ENCODE peak calls at places on chromosome 10, in seven cellular contexts. One of them, this sample, is unnamed.

GRCh38 chr10:114525368-114525949 is 121.2 kb upstream of the AFAP1L2 start:
- DNase-seq in heart left ventricle: no peak
- DNase-seq in CD4-positive, CD25-positive, alpha-beta regulatory T cell: no peak
- DNase-seq in small intestine: no peak
- DNase-seq in upper lobe of right lung: no peak
- DNase-seq in transverse colon: no peak
- DNase-seq in RWPE1: peak; percentile 59
- DNase-seq in this sample: no peak

GRCh38 chr10:103723557-103723956 is 131.8 kb downstream of the SH3PXD2A start:
- DNase-seq in heart left ventricle: no peak
- DNase-seq in CD4-positive, CD25-positive, alpha-beta regulatory T cell: no peak
- DNase-seq in small intestine: no peak
- DNase-seq in upper lobe of right lung: no peak
- DNase-seq in transverse colon: no peak
- DNase-seq in RWPE1: no peak
- DNase-seq in this sample: no peak

GRCh38 chr10:55351431-55351830 is 550.4 kb upstream of the PCDH15 start:
- DNase-seq in heart left ventricle: no peak
- DNase-seq in CD4-positive, CD25-positive, alpha-beta regulatory T cell: no peak
- DNase-seq in small intestine: no peak
- DNase-seq in upper lobe of right lung: no peak
- DNase-seq in transverse colon: no peak
- DNase-seq in RWPE1: no peak
- DNase-seq in this sample: no peak

GRCh38 chr10:103905441-103905840 is 12.5 kb downstream of the STN1 start:
- DNase-seq in heart left ventricle: no peak
- DNase-seq in CD4-positive, CD25-positive, alpha-beta regulatory T cell: no peak
- DNase-seq in small intestine: peak; percentile 37
- DNase-seq in upper lobe of right lung: no peak
- DNase-seq in transverse colon: no peak
- DNase-seq in RWPE1: no peak
- DNase-seq in this sample: no peak

GRCh38 chr10:58963101-58963534 is 213.3 kb upstream of the PHYHIPL start:
- DNase-seq in heart left ventricle: no peak
- DNase-seq in CD4-positive, CD25-positive, alpha-beta regulatory T cell: no peak
- DNase-seq in small intestine: no peak
- DNase-seq in upper lobe of right lung: no peak
- DNase-seq in transverse colon: no peak
- DNase-seq in RWPE1: no peak
- DNase-seq in this sample: no peak

GRCh38 chr10:96512997-96513685 is 585 bp downstream of the TLL2 start:
- DNase-seq in heart left ventricle: peak; percentile 18
- DNase-seq in CD4-positive, CD25-positive, alpha-beta regulatory T cell: no peak
- DNase-seq in small intestine: peak; percentile 7
- DNase-seq in upper lobe of right lung: no peak
- DNase-seq in transverse colon: no peak
- DNase-seq in RWPE1: no peak
- DNase-seq in this sample: no peak

GRCh38 chr10:132885451-132886210 is 56.7 kb downstream of the CFAP46 start:
- DNase-seq in heart left ventricle: no peak
- DNase-seq in CD4-positive, CD25-positive, alpha-beta regulatory T cell: no peak
- DNase-seq in small intestine: no peak
- DNase-seq in upper lobe of right lung: peak; percentile 63
- DNase-seq in transverse colon: peak; percentile 6
- DNase-seq in RWPE1: no peak
- DNase-seq in this sample: peak; percentile 38

GRCh38 chr10:18689498-18689897 is 30.3 kb downstream of the ARL5B start:
- DNase-seq in heart left ventricle: no peak
- DNase-seq in CD4-positive, CD25-positive, alpha-beta regulatory T cell: peak; percentile 21
- DNase-seq in small intestine: peak; percentile 34
- DNase-seq in upper lobe of right lung: no peak
- DNase-seq in transverse colon: no peak
- DNase-seq in RWPE1: peak; percentile 28
- DNase-seq in this sample: no peak

GRCh38 chr10:113473851-113474250 is 79.0 kb upstream of the HABP2 start:
- DNase-seq in heart left ventricle: no peak
- DNase-seq in CD4-positive, CD25-positive, alpha-beta regulatory T cell: no peak
- DNase-seq in small intestine: no peak
- DNase-seq in upper lobe of right lung: no peak
- DNase-seq in transverse colon: no peak
- DNase-seq in RWPE1: no peak
- DNase-seq in this sample: no peak

GRCh38 chr10:37826806-37827205 is 30.6 kb downstream of the ZNF248 start:
- DNase-seq in heart left ventricle: no peak
- DNase-seq in CD4-positive, CD25-positive, alpha-beta regulatory T cell: no peak
- DNase-seq in small intestine: no peak
- DNase-seq in upper lobe of right lung: no peak
- DNase-seq in transverse colon: no peak
- DNase-seq in RWPE1: no peak
- DNase-seq in this sample: no peak

GRCh38 chr10:126169899-126170298 is 218.4 kb downstream of the ADAM12 start:
- DNase-seq in heart left ventricle: no peak
- DNase-seq in CD4-positive, CD25-positive, alpha-beta regulatory T cell: no peak
- DNase-seq in small intestine: no peak
- DNase-seq in upper lobe of right lung: no peak
- DNase-seq in transverse colon: no peak
- DNase-seq in RWPE1: no peak
- DNase-seq in this sample: no peak

GRCh38 chr10:131814567-131815290 is 86.1 kb upstream of the PPP2R2D start:
- DNase-seq in heart left ventricle: no peak
- DNase-seq in CD4-positive, CD25-positive, alpha-beta regulatory T cell: no peak
- DNase-seq in small intestine: no peak
- DNase-seq in upper lobe of right lung: peak; percentile 46
- DNase-seq in transverse colon: no peak
- DNase-seq in RWPE1: no peak
- DNase-seq in this sample: peak; percentile 32

GRCh38 chr10:43255644-43256431 is 11.0 kb downstream of the RASGEF1A start:
- DNase-seq in heart left ventricle: peak; percentile 9
- DNase-seq in CD4-positive, CD25-positive, alpha-beta regulatory T cell: peak; percentile 41
- DNase-seq in small intestine: peak; percentile 15
- DNase-seq in upper lobe of right lung: peak; percentile 63
- DNase-seq in transverse colon: no peak
- DNase-seq in RWPE1: no peak
- DNase-seq in this sample: no peak

GRCh38 chr10:94192333-94192732 is 170.4 kb downstream of the NOC3L start:
- DNase-seq in heart left ventricle: no peak
- DNase-seq in CD4-positive, CD25-positive, alpha-beta regulatory T cell: no peak
- DNase-seq in small intestine: no peak
- DNase-seq in upper lobe of right lung: no peak
- DNase-seq in transverse colon: no peak
- DNase-seq in RWPE1: no peak
- DNase-seq in this sample: no peak

GRCh38 chr10:114265392-114266053 is 26.5 kb downstream of the VWA2 start:
- DNase-seq in heart left ventricle: no peak
- DNase-seq in CD4-positive, CD25-positive, alpha-beta regulatory T cell: no peak
- DNase-seq in small intestine: no peak
- DNase-seq in upper lobe of right lung: no peak
- DNase-seq in transverse colon: no peak
- DNase-seq in RWPE1: no peak
- DNase-seq in this sample: peak; percentile 65

GRCh38 chr10:78991187-78991586 is 77.6 kb upstream of the ZMIZ1 start:
- DNase-seq in heart left ventricle: no peak
- DNase-seq in CD4-positive, CD25-positive, alpha-beta regulatory T cell: peak; percentile 20
- DNase-seq in small intestine: no peak
- DNase-seq in upper lobe of right lung: no peak
- DNase-seq in transverse colon: no peak
- DNase-seq in RWPE1: peak; percentile 77
- DNase-seq in this sample: no peak

GRCh38 chr10:5547684-5547933 is 22.8 kb downstream of the CALML3 start:
- DNase-seq in heart left ventricle: no peak
- DNase-seq in CD4-positive, CD25-positive, alpha-beta regulatory T cell: no peak
- DNase-seq in small intestine: no peak
- DNase-seq in upper lobe of right lung: no peak
- DNase-seq in transverse colon: no peak
- DNase-seq in RWPE1: no peak
- DNase-seq in this sample: no peak

GRCh38 chr10:35308809-35309208 is 27.5 kb upstream of the CCNY start:
- DNase-seq in heart left ventricle: no peak
- DNase-seq in CD4-positive, CD25-positive, alpha-beta regulatory T cell: no peak
- DNase-seq in small intestine: no peak
- DNase-seq in upper lobe of right lung: no peak
- DNase-seq in transverse colon: no peak
- DNase-seq in RWPE1: no peak
- DNase-seq in this sample: no peak

GRCh38 chr10:79069325-79070090 is 742 bp downstream of the ZMIZ1 start:
- DNase-seq in heart left ventricle: peak; percentile 58
- DNase-seq in CD4-positive, CD25-positive, alpha-beta regulatory T cell: peak; percentile 73
- DNase-seq in small intestine: peak; percentile 56
- DNase-seq in upper lobe of right lung: peak; percentile 86
- DNase-seq in transverse colon: peak; percentile 64
- DNase-seq in RWPE1: peak; percentile 64
- DNase-seq in this sample: peak; percentile 79

GRCh38 chr10:64385355-64385754 is 864.2 kb downstream of the REEP3 start:
- DNase-seq in heart left ventricle: no peak
- DNase-seq in CD4-positive, CD25-positive, alpha-beta regulatory T cell: no peak
- DNase-seq in small intestine: no peak
- DNase-seq in upper lobe of right lung: no peak
- DNase-seq in transverse colon: no peak
- DNase-seq in RWPE1: no peak
- DNase-seq in this sample: no peak

GRCh38 chr10:32960022-32960421 is 2.0 kb upstream of the ITGB1 start:
- DNase-seq in heart left ventricle: no peak
- DNase-seq in CD4-positive, CD25-positive, alpha-beta regulatory T cell: no peak
- DNase-seq in small intestine: peak; percentile 51
- DNase-seq in upper lobe of right lung: no peak
- DNase-seq in transverse colon: no peak
- DNase-seq in RWPE1: no peak
- DNase-seq in this sample: no peak

GRCh38 chr10:127649642-127650041 is 87.3 kb upstream of the FOXI2 start:
- DNase-seq in heart left ventricle: no peak
- DNase-seq in CD4-positive, CD25-positive, alpha-beta regulatory T cell: no peak
- DNase-seq in small intestine: peak; percentile 11
- DNase-seq in upper lobe of right lung: no peak
- DNase-seq in transverse colon: no peak
- DNase-seq in RWPE1: no peak
- DNase-seq in this sample: no peak

GRCh38 chr10:35343739-35344138 is 7.4 kb downstream of the CCNY start:
- DNase-seq in heart left ventricle: no peak
- DNase-seq in CD4-positive, CD25-positive, alpha-beta regulatory T cell: no peak
- DNase-seq in small intestine: no peak
- DNase-seq in upper lobe of right lung: no peak
- DNase-seq in transverse colon: no peak
- DNase-seq in RWPE1: no peak
- DNase-seq in this sample: no peak

GRCh38 chr10:99784025-99784730 is 1.7 kb downstream of the ABCC2 start:
- DNase-seq in heart left ventricle: no peak
- DNase-seq in CD4-positive, CD25-positive, alpha-beta regulatory T cell: no peak
- DNase-seq in small intestine: peak; percentile 30
- DNase-seq in upper lobe of right lung: no peak
- DNase-seq in transverse colon: no peak
- DNase-seq in RWPE1: no peak
- DNase-seq in this sample: no peak

DNA sequence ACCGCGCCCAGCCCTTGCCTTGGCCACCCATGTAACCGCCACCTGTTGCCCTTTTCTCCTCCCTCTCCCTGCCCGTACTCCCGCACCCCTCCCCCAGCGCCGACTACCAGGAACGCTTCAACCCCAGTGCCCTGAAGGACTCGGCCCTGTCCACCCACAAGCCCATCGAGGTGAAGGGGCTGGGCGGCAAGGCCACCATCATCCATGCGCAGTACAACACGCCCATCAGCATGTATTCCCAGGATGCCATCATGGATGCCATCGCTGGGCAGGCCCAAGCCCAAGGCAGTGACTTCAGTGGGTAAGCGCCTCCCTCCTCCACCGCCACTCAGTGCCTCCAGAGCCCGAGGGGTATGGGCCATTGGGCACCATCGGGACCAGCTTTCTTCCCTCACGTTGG is 18.7 kb downstream of the LDB3 start:
- DNase-seq in heart left ventricle: no peak
- DNase-seq in CD4-positive, CD25-positive, alpha-beta regulatory T cell: no peak
- DNase-seq in small intestine: no peak
- DNase-seq in upper lobe of right lung: no peak
- DNase-seq in transverse colon: no peak
- DNase-seq in RWPE1: no peak
- DNase-seq in this sample: peak; percentile 67
- H3K27ac ChIP-seq in heart left ventricle: peak overlapping the region; percentile 91
- H3K27ac ChIP-seq in CD4-positive, CD25-positive, alpha-beta regulatory T cell: no peak overlapping the region
- H3K27ac ChIP-seq in small intestine: no peak overlapping the region
- H3K27ac ChIP-seq in upper lobe of right lung: no peak overlapping the region
- H3K27ac ChIP-seq in transverse colon: peak overlapping the region; percentile 42
- H3K27ac ChIP-seq in RWPE1: no peak overlapping the region
- H3K27ac ChIP-seq in this sample: peak overlapping the region; percentile 92

GRCh38 chr10:91707236-91707635 is 74.4 kb upstream of the PPP1R3C start:
- DNase-seq in heart left ventricle: no peak
- DNase-seq in CD4-positive, CD25-positive, alpha-beta regulatory T cell: no peak
- DNase-seq in small intestine: no peak
- DNase-seq in upper lobe of right lung: no peak
- DNase-seq in transverse colon: no peak
- DNase-seq in RWPE1: no peak
- DNase-seq in this sample: no peak
- H3K27ac ChIP-seq in heart left ventricle: no peak overlapping the region
- H3K27ac ChIP-seq in CD4-positive, CD25-positive, alpha-beta regulatory T cell: no peak overlapping the region
- H3K27ac ChIP-seq in small intestine: no peak overlapping the region
- H3K27ac ChIP-seq in upper lobe of right lung: no peak overlapping the region
- H3K27ac ChIP-seq in transverse colon: no peak overlapping the region
- H3K27ac ChIP-seq in RWPE1: no peak overlapping the region
- H3K27ac ChIP-seq in this sample: no peak overlapping the region

DNA sequence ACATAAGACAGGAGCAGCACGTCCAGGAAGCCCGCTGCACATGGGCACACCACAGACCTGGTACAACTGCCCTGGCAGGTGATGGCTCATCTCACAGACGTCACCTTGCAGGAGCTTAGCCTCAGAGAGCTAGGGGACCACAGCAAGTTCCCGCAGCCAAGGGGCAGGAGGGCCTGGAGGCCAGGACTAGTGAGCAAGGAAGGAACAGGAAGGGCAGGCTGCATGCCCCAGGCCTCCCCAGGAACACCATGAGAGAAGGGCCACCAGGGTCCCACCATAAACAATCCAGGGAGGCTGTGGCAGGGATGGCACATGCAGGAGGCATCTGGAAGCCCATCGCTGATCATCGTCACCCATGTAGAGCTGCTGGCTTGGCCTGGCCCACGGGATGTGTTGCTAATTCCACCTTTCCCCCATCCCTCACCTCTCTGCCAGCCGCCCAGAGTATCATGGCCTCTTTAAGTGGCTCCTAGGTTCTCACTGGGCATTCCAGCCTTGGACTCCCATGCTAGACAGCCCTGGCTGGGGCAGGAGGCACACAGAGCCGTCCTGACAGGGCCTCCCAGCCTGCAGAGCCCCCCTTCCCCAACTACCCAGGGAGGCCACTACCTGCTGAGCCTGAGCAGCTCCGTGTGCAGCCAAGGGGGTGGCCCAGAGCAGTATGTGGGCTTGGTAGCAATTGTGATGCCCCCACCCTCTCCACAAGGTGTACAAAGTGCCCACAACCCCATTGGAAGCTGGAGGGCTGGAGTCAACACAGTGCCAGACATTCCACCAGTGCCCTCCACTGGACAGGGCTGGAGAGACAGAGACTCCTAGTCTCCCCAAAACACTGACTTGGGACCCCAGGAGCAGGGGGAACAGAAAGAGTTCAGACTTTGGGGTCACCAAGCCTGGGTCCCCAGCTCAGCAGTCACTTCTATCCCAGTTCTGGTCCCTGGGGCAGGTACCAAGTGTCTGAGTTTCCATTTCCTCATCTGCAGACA is 35.5 kb downstream of the GRID1 start:
- DNase-seq in heart left ventricle: no peak
- DNase-seq in CD4-positive, CD25-positive, alpha-beta regulatory T cell: no peak
- DNase-seq in small intestine: no peak
- DNase-seq in upper lobe of right lung: peak; percentile 51
- DNase-seq in transverse colon: no peak
- DNase-seq in RWPE1: no peak
- DNase-seq in this sample: no peak
- H3K27ac ChIP-seq in heart left ventricle: no peak overlapping the region
- H3K27ac ChIP-seq in CD4-positive, CD25-positive, alpha-beta regulatory T cell: no peak overlapping the region
- H3K27ac ChIP-seq in small intestine: no peak overlapping the region
- H3K27ac ChIP-seq in upper lobe of right lung: no peak overlapping the region
- H3K27ac ChIP-seq in transverse colon: no peak overlapping the region
- H3K27ac ChIP-seq in RWPE1: no peak overlapping the region
- H3K27ac ChIP-seq in this sample: no peak overlapping the region

GRCh38 chr10:34187201-34187600 is 627.9 kb downstream of the PARD3 start:
- DNase-seq in heart left ventricle: no peak
- DNase-seq in CD4-positive, CD25-positive, alpha-beta regulatory T cell: no peak
- DNase-seq in small intestine: no peak
- DNase-seq in upper lobe of right lung: no peak
- DNase-seq in transverse colon: no peak
- DNase-seq in RWPE1: no peak
- DNase-seq in this sample: no peak
- H3K27ac ChIP-seq in heart left ventricle: no peak overlapping the region
- H3K27ac ChIP-seq in CD4-positive, CD25-positive, alpha-beta regulatory T cell: no peak overlapping the region
- H3K27ac ChIP-seq in small intestine: no peak overlapping the region
- H3K27ac ChIP-seq in upper lobe of right lung: no peak overlapping the region
- H3K27ac ChIP-seq in transverse colon: no peak overlapping the region
- H3K27ac ChIP-seq in RWPE1: no peak overlapping the region
- H3K27ac ChIP-seq in this sample: no peak overlapping the region

This sample was measured in psoas muscle.